ENCODE peak calls at places on chromosome 16, in ten cellular contexts. One of them, this sample, is unnamed.

GRCh38 chr16:11029948-11030347 is 85.6 kb downstream of the CLEC16A start:
- DNase-seq in HTR-8/SVneo: no peak
- DNase-seq in AG09319: no peak
- DNase-seq in stimulated activated CD4-positive, alpha-beta T cell treated with anti-CD3 and anti-CD28 coated beads, Interleukin-1b, Interleukin-23, amount 100 ng/mL, for 4 hours: no peak
- DNase-seq in fibroblast of the conjunctiva: no peak
- DNase-seq in KBM-7: no peak
- DNase-seq in gastrocnemius medialis: no peak
- DNase-seq in mammary epithelial cell: no peak
- DNase-seq in NCI-H2171 treated with DMSO at 0.1 percent for 48 hours: no peak
- DNase-seq in central memory CD4-positive, alpha-beta T cell: no peak
- DNase-seq in this sample: no peak

GRCh38 chr16:9103546-9103945 is 12.1 kb downstream of the HAPSTR1 start:
- DNase-seq in central memory CD4-positive, alpha-beta T cell: no peak
- DNase-seq in stimulated activated CD4-positive, alpha-beta T cell treated with anti-CD3 and anti-CD28 coated beads, Interleukin-1b, Interleukin-23, amount 100 ng/mL, for 4 hours: no peak
- DNase-seq in HTR-8/SVneo: no peak
- DNase-seq in gastrocnemius medialis: no peak
- DNase-seq in AG09319: no peak
- DNase-seq in KBM-7: no peak
- DNase-seq in fibroblast of the conjunctiva: no peak
- DNase-seq in mammary epithelial cell: no peak
- DNase-seq in NCI-H2171 treated with DMSO at 0.1 percent for 48 hours: no peak
- DNase-seq in this sample: no peak

GRCh38 chr16:77833906-77834599 is 45.7 kb downstream of the VAT1L start:
- DNase-seq in HTR-8/SVneo: peak
- DNase-seq in central memory CD4-positive, alpha-beta T cell: no peak
- DNase-seq in fibroblast of the conjunctiva: peak
- DNase-seq in stimulated activated CD4-positive, alpha-beta T cell treated with anti-CD3 and anti-CD28 coated beads, Interleukin-1b, Interleukin-23, amount 100 ng/mL, for 4 hours: no peak
- DNase-seq in NCI-H2171 treated with DMSO at 0.1 percent for 48 hours: no peak
- DNase-seq in mammary epithelial cell: peak
- DNase-seq in KBM-7: peak
- DNase-seq in AG09319: no peak
- DNase-seq in gastrocnemius medialis: no peak
- DNase-seq in this sample: peak

GRCh38 chr16:78953526-78953925 is 647.0 kb downstream of the MAF start:
- DNase-seq in central memory CD4-positive, alpha-beta T cell: no peak
- DNase-seq in HTR-8/SVneo: no peak
- DNase-seq in AG09319: no peak
- DNase-seq in mammary epithelial cell: no peak
- DNase-seq in stimulated activated CD4-positive, alpha-beta T cell treated with anti-CD3 and anti-CD28 coated beads, Interleukin-1b, Interleukin-23, amount 100 ng/mL, for 4 hours: no peak
- DNase-seq in gastrocnemius medialis: no peak
- DNase-seq in fibroblast of the conjunctiva: no peak
- DNase-seq in KBM-7: no peak
- DNase-seq in NCI-H2171 treated with DMSO at 0.1 percent for 48 hours: no peak
- DNase-seq in this sample: no peak

GRCh38 chr16:51982715-51983680 is 563.9 kb downstream of the TOX3 start:
- DNase-seq in NCI-H2171 treated with DMSO at 0.1 percent for 48 hours: peak
- DNase-seq in stimulated activated CD4-positive, alpha-beta T cell treated with anti-CD3 and anti-CD28 coated beads, Interleukin-1b, Interleukin-23, amount 100 ng/mL, for 4 hours: no peak
- DNase-seq in HTR-8/SVneo: peak
- DNase-seq in mammary epithelial cell: peak
- DNase-seq in central memory CD4-positive, alpha-beta T cell: no peak
- DNase-seq in gastrocnemius medialis: no peak
- DNase-seq in fibroblast of the conjunctiva: peak
- DNase-seq in KBM-7: peak
- DNase-seq in AG09319: peak
- DNase-seq in this sample: peak

GRCh38 chr16:55809851-55810250 is 23.0 kb downstream of the CES1 start:
- DNase-seq in HTR-8/SVneo: no peak
- DNase-seq in mammary epithelial cell: no peak
- DNase-seq in gastrocnemius medialis: no peak
- DNase-seq in stimulated activated CD4-positive, alpha-beta T cell treated with anti-CD3 and anti-CD28 coated beads, Interleukin-1b, Interleukin-23, amount 100 ng/mL, for 4 hours: no peak
- DNase-seq in KBM-7: no peak
- DNase-seq in fibroblast of the conjunctiva: no peak
- DNase-seq in central memory CD4-positive, alpha-beta T cell: no peak
- DNase-seq in NCI-H2171 treated with DMSO at 0.1 percent for 48 hours: no peak
- DNase-seq in AG09319: no peak
- DNase-seq in this sample: no peak

GRCh38 chr16:66717112-66717675 is 20.7 kb upstream of the CMTM4 start:
- DNase-seq in mammary epithelial cell: no peak
- DNase-seq in central memory CD4-positive, alpha-beta T cell: no peak
- DNase-seq in fibroblast of the conjunctiva: no peak
- DNase-seq in gastrocnemius medialis: no peak
- DNase-seq in HTR-8/SVneo: peak
- DNase-seq in KBM-7: peak
- DNase-seq in NCI-H2171 treated with DMSO at 0.1 percent for 48 hours: no peak
- DNase-seq in stimulated activated CD4-positive, alpha-beta T cell treated with anti-CD3 and anti-CD28 coated beads, Interleukin-1b, Interleukin-23, amount 100 ng/mL, for 4 hours: no peak
- DNase-seq in AG09319: no peak
- DNase-seq in this sample: no peak

GRCh38 chr16:21626659-21627277 is 25.6 kb downstream of the IGSF6 start:
- DNase-seq in AG09319: peak
- DNase-seq in stimulated activated CD4-positive, alpha-beta T cell treated with anti-CD3 and anti-CD28 coated beads, Interleukin-1b, Interleukin-23, amount 100 ng/mL, for 4 hours: no peak
- DNase-seq in gastrocnemius medialis: no peak
- DNase-seq in mammary epithelial cell: peak
- DNase-seq in HTR-8/SVneo: peak
- DNase-seq in fibroblast of the conjunctiva: peak
- DNase-seq in NCI-H2171 treated with DMSO at 0.1 percent for 48 hours: no peak
- DNase-seq in KBM-7: peak
- DNase-seq in central memory CD4-positive, alpha-beta T cell: peak
- DNase-seq in this sample: peak

GRCh38 chr16:1789643-1790045 is 3.9 kb downstream of the IGFALS start:
- DNase-seq in mammary epithelial cell: no peak
- DNase-seq in gastrocnemius medialis: no peak
- DNase-seq in central memory CD4-positive, alpha-beta T cell: no peak
- DNase-seq in NCI-H2171 treated with DMSO at 0.1 percent for 48 hours: no peak
- DNase-seq in HTR-8/SVneo: no peak
- DNase-seq in KBM-7: no peak
- DNase-seq in fibroblast of the conjunctiva: no peak
- DNase-seq in AG09319: no peak
- DNase-seq in stimulated activated CD4-positive, alpha-beta T cell treated with anti-CD3 and anti-CD28 coated beads, Interleukin-1b, Interleukin-23, amount 100 ng/mL, for 4 hours: no peak
- DNase-seq in this sample: no peak

GRCh38 chr16:2715064-2715463 is 5.0 kb downstream of the PRSS27 start:
- DNase-seq in mammary epithelial cell: no peak
- DNase-seq in central memory CD4-positive, alpha-beta T cell: no peak
- DNase-seq in stimulated activated CD4-positive, alpha-beta T cell treated with anti-CD3 and anti-CD28 coated beads, Interleukin-1b, Interleukin-23, amount 100 ng/mL, for 4 hours: no peak
- DNase-seq in HTR-8/SVneo: no peak
- DNase-seq in KBM-7: no peak
- DNase-seq in fibroblast of the conjunctiva: no peak
- DNase-seq in NCI-H2171 treated with DMSO at 0.1 percent for 48 hours: no peak
- DNase-seq in AG09319: no peak
- DNase-seq in gastrocnemius medialis: no peak
- DNase-seq in this sample: no peak

GRCh38 chr16:3215601-3216262 is 19.2 kb downstream of the ZNF200 start:
- DNase-seq in stimulated activated CD4-positive, alpha-beta T cell treated with anti-CD3 and anti-CD28 coated beads, Interleukin-1b, Interleukin-23, amount 100 ng/mL, for 4 hours: no peak
- DNase-seq in central memory CD4-positive, alpha-beta T cell: no peak
- DNase-seq in fibroblast of the conjunctiva: no peak
- DNase-seq in HTR-8/SVneo: no peak
- DNase-seq in mammary epithelial cell: no peak
- DNase-seq in KBM-7: no peak
- DNase-seq in NCI-H2171 treated with DMSO at 0.1 percent for 48 hours: no peak
- DNase-seq in gastrocnemius medialis: no peak
- DNase-seq in AG09319: no peak
- DNase-seq in this sample: no peak

GRCh38 chr16:75810998-75811634 is 84.8 kb upstream of the CPHXL start:
- DNase-seq in stimulated activated CD4-positive, alpha-beta T cell treated with anti-CD3 and anti-CD28 coated beads, Interleukin-1b, Interleukin-23, amount 100 ng/mL, for 4 hours: no peak
- DNase-seq in gastrocnemius medialis: no peak
- DNase-seq in central memory CD4-positive, alpha-beta T cell: no peak
- DNase-seq in AG09319: no peak
- DNase-seq in mammary epithelial cell: no peak
- DNase-seq in KBM-7: no peak
- DNase-seq in fibroblast of the conjunctiva: no peak
- DNase-seq in HTR-8/SVneo: no peak
- DNase-seq in NCI-H2171 treated with DMSO at 0.1 percent for 48 hours: peak
- DNase-seq in this sample: no peak

GRCh38 chr16:66878067-66878466 is 2.2 kb upstream of the PDP2 start:
- DNase-seq in NCI-H2171 treated with DMSO at 0.1 percent for 48 hours: peak
- DNase-seq in KBM-7: peak
- DNase-seq in AG09319: no peak
- DNase-seq in gastrocnemius medialis: no peak
- DNase-seq in central memory CD4-positive, alpha-beta T cell: no peak
- DNase-seq in HTR-8/SVneo: no peak
- DNase-seq in fibroblast of the conjunctiva: no peak
- DNase-seq in mammary epithelial cell: no peak
- DNase-seq in stimulated activated CD4-positive, alpha-beta T cell treated with anti-CD3 and anti-CD28 coated beads, Interleukin-1b, Interleukin-23, amount 100 ng/mL, for 4 hours: peak
- DNase-seq in this sample: no peak

GRCh38 chr16:70470927-70471341 is 16.5 kb downstream of the FCSK start:
- DNase-seq in stimulated activated CD4-positive, alpha-beta T cell treated with anti-CD3 and anti-CD28 coated beads, Interleukin-1b, Interleukin-23, amount 100 ng/mL, for 4 hours: no peak
- DNase-seq in fibroblast of the conjunctiva: no peak
- DNase-seq in gastrocnemius medialis: peak
- DNase-seq in NCI-H2171 treated with DMSO at 0.1 percent for 48 hours: no peak
- DNase-seq in AG09319: no peak
- DNase-seq in central memory CD4-positive, alpha-beta T cell: no peak
- DNase-seq in mammary epithelial cell: no peak
- DNase-seq in HTR-8/SVneo: peak
- DNase-seq in KBM-7: no peak
- DNase-seq in this sample: no peak

GRCh38 chr16:57663917-57664661 is 4.0 kb upstream of the ADGRG3 start:
- DNase-seq in gastrocnemius medialis: no peak
- DNase-seq in central memory CD4-positive, alpha-beta T cell: no peak
- DNase-seq in HTR-8/SVneo: no peak
- DNase-seq in AG09319: no peak
- DNase-seq in NCI-H2171 treated with DMSO at 0.1 percent for 48 hours: no peak
- DNase-seq in fibroblast of the conjunctiva: no peak
- DNase-seq in KBM-7: no peak
- DNase-seq in stimulated activated CD4-positive, alpha-beta T cell treated with anti-CD3 and anti-CD28 coated beads, Interleukin-1b, Interleukin-23, amount 100 ng/mL, for 4 hours: no peak
- DNase-seq in mammary epithelial cell: no peak
- DNase-seq in this sample: no peak

GRCh38 chr16:29811896-29812665 is at the start of gene PRRT2:
- DNase-seq in NCI-H2171 treated with DMSO at 0.1 percent for 48 hours: peak
- DNase-seq in KBM-7: peak
- DNase-seq in stimulated activated CD4-positive, alpha-beta T cell treated with anti-CD3 and anti-CD28 coated beads, Interleukin-1b, Interleukin-23, amount 100 ng/mL, for 4 hours: peak
- DNase-seq in fibroblast of the conjunctiva: no peak
- DNase-seq in central memory CD4-positive, alpha-beta T cell: no peak
- DNase-seq in gastrocnemius medialis: no peak
- DNase-seq in HTR-8/SVneo: peak
- DNase-seq in AG09319: no peak
- DNase-seq in mammary epithelial cell: no peak
- DNase-seq in this sample: no peak

GRCh38 chr16:10979717-10980601 is 35.6 kb downstream of the CLEC16A start:
- DNase-seq in gastrocnemius medialis: peak
- DNase-seq in NCI-H2171 treated with DMSO at 0.1 percent for 48 hours: no peak
- DNase-seq in HTR-8/SVneo: no peak
- DNase-seq in KBM-7: no peak
- DNase-seq in central memory CD4-positive, alpha-beta T cell: no peak
- DNase-seq in fibroblast of the conjunctiva: no peak
- DNase-seq in mammary epithelial cell: peak
- DNase-seq in stimulated activated CD4-positive, alpha-beta T cell treated with anti-CD3 and anti-CD28 coated beads, Interleukin-1b, Interleukin-23, amount 100 ng/mL, for 4 hours: no peak
- DNase-seq in AG09319: no peak
- DNase-seq in this sample: peak

GRCh38 chr16:68130520-68130919 is 45.4 kb downstream of the NFATC3 start:
- DNase-seq in stimulated activated CD4-positive, alpha-beta T cell treated with anti-CD3 and anti-CD28 coated beads, Interleukin-1b, Interleukin-23, amount 100 ng/mL, for 4 hours: no peak
- DNase-seq in mammary epithelial cell: no peak
- DNase-seq in KBM-7: no peak
- DNase-seq in gastrocnemius medialis: no peak
- DNase-seq in central memory CD4-positive, alpha-beta T cell: no peak
- DNase-seq in fibroblast of the conjunctiva: no peak
- DNase-seq in HTR-8/SVneo: no peak
- DNase-seq in AG09319: no peak
- DNase-seq in NCI-H2171 treated with DMSO at 0.1 percent for 48 hours: no peak
- DNase-seq in this sample: no peak

GRCh38 chr16:77359065-77359502 is 75.8 kb downstream of the ADAMTS18 start:
- DNase-seq in KBM-7: no peak
- DNase-seq in AG09319: no peak
- DNase-seq in NCI-H2171 treated with DMSO at 0.1 percent for 48 hours: no peak
- DNase-seq in fibroblast of the conjunctiva: no peak
- DNase-seq in mammary epithelial cell: peak
- DNase-seq in gastrocnemius medialis: no peak
- DNase-seq in HTR-8/SVneo: no peak
- DNase-seq in central memory CD4-positive, alpha-beta T cell: no peak
- DNase-seq in stimulated activated CD4-positive, alpha-beta T cell treated with anti-CD3 and anti-CD28 coated beads, Interleukin-1b, Interleukin-23, amount 100 ng/mL, for 4 hours: no peak
- DNase-seq in this sample: no peak

GRCh38 chr16:79635488-79635887 is 35.0 kb upstream of the MAF start:
- DNase-seq in mammary epithelial cell: no peak
- DNase-seq in AG09319: no peak
- DNase-seq in gastrocnemius medialis: no peak
- DNase-seq in stimulated activated CD4-positive, alpha-beta T cell treated with anti-CD3 and anti-CD28 coated beads, Interleukin-1b, Interleukin-23, amount 100 ng/mL, for 4 hours: no peak
- DNase-seq in central memory CD4-positive, alpha-beta T cell: no peak
- DNase-seq in fibroblast of the conjunctiva: no peak
- DNase-seq in KBM-7: no peak
- DNase-seq in NCI-H2171 treated with DMSO at 0.1 percent for 48 hours: no peak
- DNase-seq in HTR-8/SVneo: no peak
- DNase-seq in this sample: no peak

GRCh38 chr16:50473375-50473945 is 74.7 kb upstream of the NKD1 start:
- DNase-seq in gastrocnemius medialis: no peak
- DNase-seq in KBM-7: no peak
- DNase-seq in NCI-H2171 treated with DMSO at 0.1 percent for 48 hours: no peak
- DNase-seq in stimulated activated CD4-positive, alpha-beta T cell treated with anti-CD3 and anti-CD28 coated beads, Interleukin-1b, Interleukin-23, amount 100 ng/mL, for 4 hours: no peak
- DNase-seq in HTR-8/SVneo: no peak
- DNase-seq in mammary epithelial cell: peak
- DNase-seq in fibroblast of the conjunctiva: no peak
- DNase-seq in central memory CD4-positive, alpha-beta T cell: no peak
- DNase-seq in AG09319: no peak
- DNase-seq in this sample: no peak

GRCh38 chr16:68455631-68456030 is 7.3 kb upstream of the SMPD3 start:
- DNase-seq in AG09319: no peak
- DNase-seq in NCI-H2171 treated with DMSO at 0.1 percent for 48 hours: no peak
- DNase-seq in central memory CD4-positive, alpha-beta T cell: no peak
- DNase-seq in fibroblast of the conjunctiva: no peak
- DNase-seq in HTR-8/SVneo: no peak
- DNase-seq in mammary epithelial cell: no peak
- DNase-seq in stimulated activated CD4-positive, alpha-beta T cell treated with anti-CD3 and anti-CD28 coated beads, Interleukin-1b, Interleukin-23, amount 100 ng/mL, for 4 hours: no peak
- DNase-seq in KBM-7: no peak
- DNase-seq in gastrocnemius medialis: no peak
- DNase-seq in this sample: no peak

GRCh38 chr16:48596326-48596725 is 13.7 kb downstream of the N4BP1 start:
- DNase-seq in central memory CD4-positive, alpha-beta T cell: no peak
- DNase-seq in AG09319: no peak
- DNase-seq in stimulated activated CD4-positive, alpha-beta T cell treated with anti-CD3 and anti-CD28 coated beads, Interleukin-1b, Interleukin-23, amount 100 ng/mL, for 4 hours: no peak
- DNase-seq in NCI-H2171 treated with DMSO at 0.1 percent for 48 hours: no peak
- DNase-seq in KBM-7: peak
- DNase-seq in fibroblast of the conjunctiva: no peak
- DNase-seq in mammary epithelial cell: peak
- DNase-seq in HTR-8/SVneo: no peak
- DNase-seq in gastrocnemius medialis: no peak
- DNase-seq in this sample: no peak

GRCh38 chr16:81994485-81994884 is 16.8 kb downstream of the SDR42E1 start:
- DNase-seq in AG09319: no peak
- DNase-seq in central memory CD4-positive, alpha-beta T cell: no peak
- DNase-seq in NCI-H2171 treated with DMSO at 0.1 percent for 48 hours: no peak
- DNase-seq in gastrocnemius medialis: no peak
- DNase-seq in stimulated activated CD4-positive, alpha-beta T cell treated with anti-CD3 and anti-CD28 coated beads, Interleukin-1b, Interleukin-23, amount 100 ng/mL, for 4 hours: no peak
- DNase-seq in KBM-7: no peak
- DNase-seq in HTR-8/SVneo: no peak
- DNase-seq in fibroblast of the conjunctiva: no peak
- DNase-seq in mammary epithelial cell: no peak
- DNase-seq in this sample: no peak

GRCh38 chr16:1262846-1263221 is 7.0 kb downstream of the TPSD1 start:
- DNase-seq in KBM-7: no peak
- DNase-seq in NCI-H2171 treated with DMSO at 0.1 percent for 48 hours: no peak
- DNase-seq in mammary epithelial cell: no peak
- DNase-seq in HTR-8/SVneo: no peak
- DNase-seq in central memory CD4-positive, alpha-beta T cell: no peak
- DNase-seq in fibroblast of the conjunctiva: no peak
- DNase-seq in stimulated activated CD4-positive, alpha-beta T cell treated with anti-CD3 and anti-CD28 coated beads, Interleukin-1b, Interleukin-23, amount 100 ng/mL, for 4 hours: no peak
- DNase-seq in gastrocnemius medialis: no peak
- DNase-seq in AG09319: no peak
- DNase-seq in this sample: no peak

GRCh38 chr16:85394511-85395206 is 218.5 kb upstream of the GSE1 start:
- DNase-seq in AG09319: no peak
- DNase-seq in KBM-7: no peak
- DNase-seq in mammary epithelial cell: no peak
- DNase-seq in stimulated activated CD4-positive, alpha-beta T cell treated with anti-CD3 and anti-CD28 coated beads, Interleukin-1b, Interleukin-23, amount 100 ng/mL, for 4 hours: no peak
- DNase-seq in gastrocnemius medialis: no peak
- DNase-seq in central memory CD4-positive, alpha-beta T cell: no peak
- DNase-seq in NCI-H2171 treated with DMSO at 0.1 percent for 48 hours: peak
- DNase-seq in HTR-8/SVneo: no peak
- DNase-seq in fibroblast of the conjunctiva: no peak
- DNase-seq in this sample: no peak

GRCh38 chr16:57694191-57694555 is 433 bp upstream of the DRC7 start:
- DNase-seq in KBM-7: no peak
- DNase-seq in NCI-H2171 treated with DMSO at 0.1 percent for 48 hours: no peak
- DNase-seq in mammary epithelial cell: no peak
- DNase-seq in AG09319: no peak
- DNase-seq in gastrocnemius medialis: no peak
- DNase-seq in HTR-8/SVneo: no peak
- DNase-seq in stimulated activated CD4-positive, alpha-beta T cell treated with anti-CD3 and anti-CD28 coated beads, Interleukin-1b, Interleukin-23, amount 100 ng/mL, for 4 hours: no peak
- DNase-seq in central memory CD4-positive, alpha-beta T cell: no peak
- DNase-seq in fibroblast of the conjunctiva: no peak
- DNase-seq in this sample: no peak

GRCh38 chr16:64654137-64654652 is 467.7 kb downstream of the CDH11 start:
- DNase-seq in fibroblast of the conjunctiva: no peak
- DNase-seq in gastrocnemius medialis: no peak
- DNase-seq in NCI-H2171 treated with DMSO at 0.1 percent for 48 hours: no peak
- DNase-seq in AG09319: peak
- DNase-seq in HTR-8/SVneo: no peak
- DNase-seq in stimulated activated CD4-positive, alpha-beta T cell treated with anti-CD3 and anti-CD28 coated beads, Interleukin-1b, Interleukin-23, amount 100 ng/mL, for 4 hours: no peak
- DNase-seq in central memory CD4-positive, alpha-beta T cell: no peak
- DNase-seq in mammary epithelial cell: no peak
- DNase-seq in KBM-7: no peak
- DNase-seq in this sample: no peak